ENCODE peak calls at places on chromosomes 11 and 22, in eight cellular contexts. M, Q, E, J, I, K, B and F are unnamed samples.

GRCh38 chr11:124551987-124552386 is 8.5 kb upstream of the OR8B12 start:
- DNase-seq in M (no peak), Q (no peak), E (no peak), J (no peak), I (no peak), K (no peak), B (no peak), F (no peak)

GRCh38 chr11:114616516-114616915 is 20.9 kb upstream of the NXPE4 start:
- DNase-seq in M (no peak), Q (no peak), E (no peak), J (no peak), I (no peak), K (no peak), B (no peak), F (no peak)

GRCh38 chr11:20464566-20464965 is 77.0 kb downstream of the PRMT3 start:
- DNase-seq in M (no peak), Q (no peak), E (no peak), J (no peak), I (no peak), K (no peak), B (no peak), F (no peak)

GRCh38 chr22:41445171-41446056 is 1.2 kb downstream of the TOB2 start:
- DNase-seq in M (no peak), Q (peak; percentile 71), E (peak; percentile 30), J (no peak), I (no peak), K (peak; percentile 31), B (no peak), F (peak; percentile 32)

GRCh38 chr22:19213496-19214473 is 35.2 kb upstream of the SLC25A1 start:
- DNase-seq in M (no peak), Q (peak; percentile 64), E (no peak), J (no peak), I (no peak), K (no peak), B (no peak), F (no peak)

GRCh38 chr11:57095896-57096295 is 85.9 kb upstream of the LRRC55 start:
- DNase-seq in M (no peak), Q (no peak), E (no peak), J (no peak), I (no peak), K (no peak), B (no peak), F (no peak)

GRCh38 chr22:42991010-42991651 is 23.8 kb downstream of the PACSIN2 start:
- DNase-seq in M (no peak), Q (no peak), E (no peak), J (no peak), I (no peak), K (peak; percentile 69), B (no peak), F (no peak)

GRCh38 chr22:46490538-46490937 is 46.9 kb downstream of the CELSR1 start:
- DNase-seq in M (no peak), Q (no peak), E (no peak), J (no peak), I (no peak), K (no peak), B (no peak), F (no peak)

GRCh38 chr11:111879637-111879960 is 258 bp downstream of the CFAP68 start:
- DNase-seq in M (no peak), Q (no peak), E (no peak), J (no peak), I (no peak), K (no peak), B (no peak), F (no peak)

GRCh38 chr22:27825174-27825573 is 23.6 kb upstream of the MN1 start:
- DNase-seq in M (peak; percentile 4), Q (peak; percentile 66), E (no peak), J (no peak), I (no peak), K (no peak), B (no peak), F (no peak)

GRCh38 chr22:39306456-39307361 is 12.7 kb downstream of the RPL3 start:
- DNase-seq in M (no peak), Q (peak; percentile 83), E (no peak), J (no peak), I (no peak), K (peak; percentile 45), B (no peak), F (peak; percentile 51)

DNA sequence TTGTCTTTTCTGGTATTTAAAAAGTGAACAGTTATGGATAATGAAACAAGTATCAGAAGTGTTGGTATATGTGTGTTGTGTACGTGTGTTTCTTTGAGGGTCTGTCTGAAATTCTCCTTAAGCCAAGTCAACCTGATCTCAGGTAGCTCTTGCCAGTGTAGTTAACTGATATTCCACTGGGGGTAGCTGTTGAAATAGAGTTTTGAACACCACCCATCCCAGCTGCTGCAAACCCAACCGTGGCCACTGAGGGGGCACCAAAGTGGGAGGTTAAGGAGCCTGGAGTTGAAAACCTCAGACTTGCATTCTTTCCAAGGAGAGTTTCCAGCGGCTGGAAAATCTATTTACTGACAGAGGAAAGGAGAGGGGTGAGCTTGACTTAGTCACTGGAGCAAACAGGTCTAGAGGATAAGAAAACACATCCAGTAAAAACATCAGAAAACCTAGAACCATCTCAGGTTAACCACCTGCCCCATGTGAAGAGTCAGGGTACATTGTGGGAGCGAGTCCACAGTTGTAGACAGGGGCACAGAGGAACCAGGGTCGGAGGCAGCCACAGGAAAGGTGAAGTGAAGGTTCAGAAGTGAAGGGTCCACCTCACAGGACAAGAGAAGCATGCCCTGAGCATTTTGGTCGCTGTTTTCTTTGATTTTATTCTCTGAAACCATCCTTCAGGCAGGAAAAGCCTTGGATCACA is 8.8 kb upstream of the CUL5 start:
- DNase-seq in M (no peak), Q (peak; percentile 96), E (no peak), J (peak; percentile 74), I (no peak), K (no peak), B (peak; percentile 28), F (no peak)
- TF ChIP-seq CTCF in M (peak; percentile 48), Q (peak; percentile 90), E (no peak), J (peak; percentile 85), I (no peak), K (peak; percentile 43), B (peak; percentile 85), F (peak; percentile 40)

GRCh38 chr22:17579535-17579981 is 16.3 kb downstream of the SLC25A18 start:
- DNase-seq in M (no peak), Q (no peak), E (no peak), J (no peak), I (no peak), K (no peak), B (no peak), F (no peak)
- H3K27ac ChIP-seq in M (no peak overlapping the region), Q (no peak overlapping the region), E (no peak overlapping the region), J (no peak overlapping the region), I (no peak overlapping the region), K (no peak overlapping the region), B (no peak overlapping the region), F (no peak overlapping the region)

GRCh38 chr11:13375798-13376197 is 87.2 kb downstream of the BTBD10 start:
- DNase-seq in M (no peak), Q (no peak), E (no peak), J (no peak), I (no peak), K (no peak), B (no peak), F (no peak)
- TF ChIP-seq POLR2AphosphoS5 in M (no peak), Q (no peak), E (no peak), J (no peak), I (no peak), K (no peak), B (no peak), F (no peak)

GRCh38 chr11:106369224-106369623 is 291.8 kb downstream of the AASDHPPT start:
- DNase-seq in M (no peak), Q (no peak), E (no peak), J (no peak), I (no peak), K (no peak), B (no peak), F (no peak)
- TF ChIP-seq CTCF in M (no peak), Q (no peak), E (no peak), J (no peak), I (no peak), K (no peak), B (peak; percentile 5), F (no peak)

GRCh38 chr11:48007677-48008076 is 27.3 kb downstream of the PTPRJ start:
- DNase-seq in M (peak; percentile 71), Q (no peak), E (no peak), J (no peak), I (no peak), K (no peak), B (no peak), F (no peak)

GRCh38 chr11:48005133-48005532 is 24.8 kb downstream of the PTPRJ start:
- DNase-seq in M (no peak), Q (no peak), E (no peak), J (no peak), I (no peak), K (no peak), B (no peak), F (no peak)

GRCh38 chr11:48006301-48006992 is 26.1 kb downstream of the PTPRJ start:
- DNase-seq in M (no peak), Q (no peak), E (no peak), J (no peak), I (no peak), K (no peak), B (no peak), F (no peak)

GRCh38 chr11:48004456-48004855 is 24.1 kb downstream of the PTPRJ start:
- DNase-seq in M (no peak), Q (no peak), E (no peak), J (no peak), I (no peak), K (no peak), B (no peak), F (no peak)

GRCh38 chr11:48005878-48006277 is 25.5 kb downstream of the PTPRJ start:
- DNase-seq in M (no peak), Q (no peak), E (no peak), J (no peak), I (no peak), K (no peak), B (no peak), F (no peak)
- H3K27ac ChIP-seq in M (no peak overlapping the region), Q (no peak overlapping the region), E (no peak overlapping the region), J (no peak overlapping the region), I (no peak overlapping the region), K (peak overlapping the region; percentile 38), B (no peak overlapping the region), F (peak overlapping the region; percentile 78)

DNA sequence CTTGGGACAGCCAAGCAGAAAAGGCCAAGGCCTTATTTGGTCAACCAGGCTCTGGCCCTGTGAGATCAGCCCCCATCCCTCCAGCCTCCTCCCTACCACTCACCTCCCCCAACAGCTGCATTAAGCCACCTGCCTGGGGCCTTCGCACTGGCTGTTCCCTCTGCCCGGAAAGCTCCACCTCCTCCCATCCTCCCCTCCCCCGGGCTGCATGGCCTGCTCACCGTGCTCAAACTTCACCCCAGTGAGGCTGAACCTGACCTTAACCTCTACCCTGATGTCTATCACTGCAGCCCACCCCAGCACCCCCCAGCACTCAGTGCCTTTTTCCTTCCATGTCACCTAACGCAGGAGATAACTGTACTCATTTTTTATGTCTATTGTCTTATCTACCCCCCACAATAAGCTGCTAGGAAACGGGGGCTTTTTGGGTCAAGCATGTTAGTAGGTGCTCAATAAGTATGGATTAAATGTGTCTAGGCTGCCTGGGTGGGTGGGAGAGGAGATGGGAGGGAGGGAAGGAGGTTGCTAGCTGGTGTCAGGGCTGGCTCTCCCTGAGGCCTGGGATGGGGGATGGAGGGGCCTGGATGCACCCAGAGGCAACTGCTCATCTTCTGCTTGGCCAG is 912 bp downstream of the PTPRCAP start:
- DNase-seq in M (peak; percentile 73), Q (peak; percentile 86), E (no peak), J (no peak), I (no peak), K (peak; percentile 78), B (no peak), F (peak; percentile 44)
- TF ChIP-seq POLR2AphosphoS5 in M (peak; percentile 86), Q (no peak), E (no peak), J (no peak), I (peak; percentile 33), K (no peak), B (peak; percentile 43), F (no peak)